ENCODE peak calls at places on chromosomes 4 and X, in eight cellular contexts. One of them, this sample, is unnamed.

GRCh38 chr4:52015366-52015765 is 4.8 kb downstream of the LRRC66 start:
- DNase-seq in activated CD4-positive, CD25-positive, alpha-beta regulatory T cell treated with anti-CD3 and anti-CD28 coated beads, Interleukin-2, amount 50 U/mL, for 72 hours: no peak
- DNase-seq in GM23338: peak; percentile 55
- DNase-seq in RCC 7860: no peak
- DNase-seq in MCF 10A: peak; percentile 6
- DNase-seq in G401: no peak
- DNase-seq in activated T-helper 1 cell treated with anti-CD3 and anti-CD28 coated beads, Interleukin-12 subunit alpha, Interleukin-12 subunit beta, Interleukin-2, Interleukin-4 antibody, amounts not matched to agents 30 ng/mL and 10 ng/mL and 1 ng/mL, durations not matched to agents 14 hours and 24 hours and 36 hours: no peak
- DNase-seq in RPMI7951: no peak
- DNase-seq in this sample: peak; percentile 30

GRCh38 chr4:1192091-1192492 is 19.7 kb upstream of the SPON2 start:
- DNase-seq in G401: peak; percentile 98
- DNase-seq in activated T-helper 1 cell treated with anti-CD3 and anti-CD28 coated beads, Interleukin-12 subunit alpha, Interleukin-12 subunit beta, Interleukin-2, Interleukin-4 antibody, amounts not matched to agents 30 ng/mL and 10 ng/mL and 1 ng/mL, durations not matched to agents 14 hours and 24 hours and 36 hours: no peak
- DNase-seq in RPMI7951: peak; percentile 92
- DNase-seq in GM23338: no peak
- DNase-seq in activated CD4-positive, CD25-positive, alpha-beta regulatory T cell treated with anti-CD3 and anti-CD28 coated beads, Interleukin-2, amount 50 U/mL, for 72 hours: no peak
- DNase-seq in MCF 10A: peak; percentile 94
- DNase-seq in RCC 7860: peak; percentile 90
- DNase-seq in this sample: peak; percentile 89

GRCh38 chr4:38430841-38431240 is 233.2 kb upstream of the KLF3 start:
- DNase-seq in activated CD4-positive, CD25-positive, alpha-beta regulatory T cell treated with anti-CD3 and anti-CD28 coated beads, Interleukin-2, amount 50 U/mL, for 72 hours: no peak
- DNase-seq in activated T-helper 1 cell treated with anti-CD3 and anti-CD28 coated beads, Interleukin-12 subunit alpha, Interleukin-12 subunit beta, Interleukin-2, Interleukin-4 antibody, amounts not matched to agents 30 ng/mL and 10 ng/mL and 1 ng/mL, durations not matched to agents 14 hours and 24 hours and 36 hours: no peak
- DNase-seq in G401: no peak
- DNase-seq in RPMI7951: no peak
- DNase-seq in RCC 7860: no peak
- DNase-seq in MCF 10A: no peak
- DNase-seq in GM23338: no peak
- DNase-seq in this sample: no peak

GRCh38 chr4:128718793-128719192 is 90.7 kb upstream of the JADE1 start:
- DNase-seq in activated T-helper 1 cell treated with anti-CD3 and anti-CD28 coated beads, Interleukin-12 subunit alpha, Interleukin-12 subunit beta, Interleukin-2, Interleukin-4 antibody, amounts not matched to agents 30 ng/mL and 10 ng/mL and 1 ng/mL, durations not matched to agents 14 hours and 24 hours and 36 hours: no peak
- DNase-seq in GM23338: no peak
- DNase-seq in activated CD4-positive, CD25-positive, alpha-beta regulatory T cell treated with anti-CD3 and anti-CD28 coated beads, Interleukin-2, amount 50 U/mL, for 72 hours: no peak
- DNase-seq in MCF 10A: no peak
- DNase-seq in RPMI7951: peak; percentile 26
- DNase-seq in RCC 7860: no peak
- DNase-seq in G401: no peak
- DNase-seq in this sample: no peak

GRCh38 chrX:102858826-102859627 is 78.0 kb upstream of the RAB40AL start:
- DNase-seq in RCC 7860: no peak
- DNase-seq in RPMI7951: peak; percentile 54
- DNase-seq in activated T-helper 1 cell treated with anti-CD3 and anti-CD28 coated beads, Interleukin-12 subunit alpha, Interleukin-12 subunit beta, Interleukin-2, Interleukin-4 antibody, amounts not matched to agents 30 ng/mL and 10 ng/mL and 1 ng/mL, durations not matched to agents 14 hours and 24 hours and 36 hours: no peak
- DNase-seq in activated CD4-positive, CD25-positive, alpha-beta regulatory T cell treated with anti-CD3 and anti-CD28 coated beads, Interleukin-2, amount 50 U/mL, for 72 hours: no peak
- DNase-seq in MCF 10A: no peak
- DNase-seq in GM23338: peak; percentile 28
- DNase-seq in G401: no peak
- DNase-seq in this sample: no peak

GRCh38 chr4:48017108-48017527 is 546 bp downstream of the NIPAL1 start:
- DNase-seq in RPMI7951: peak; percentile 77
- DNase-seq in activated CD4-positive, CD25-positive, alpha-beta regulatory T cell treated with anti-CD3 and anti-CD28 coated beads, Interleukin-2, amount 50 U/mL, for 72 hours: peak; percentile 36
- DNase-seq in MCF 10A: peak; percentile 83
- DNase-seq in GM23338: peak; percentile 73
- DNase-seq in G401: peak; percentile 29
- DNase-seq in activated T-helper 1 cell treated with anti-CD3 and anti-CD28 coated beads, Interleukin-12 subunit alpha, Interleukin-12 subunit beta, Interleukin-2, Interleukin-4 antibody, amounts not matched to agents 30 ng/mL and 10 ng/mL and 1 ng/mL, durations not matched to agents 14 hours and 24 hours and 36 hours: no peak
- DNase-seq in RCC 7860: peak; percentile 33
- DNase-seq in this sample: peak; percentile 90

GRCh38 chr4:112766422-112766821 is 129.5 kb downstream of the LARP7 start:
- DNase-seq in MCF 10A: peak; percentile 36
- DNase-seq in RCC 7860: no peak
- DNase-seq in G401: peak; percentile 22
- DNase-seq in RPMI7951: peak; percentile 17
- DNase-seq in GM23338: peak; percentile 77
- DNase-seq in activated T-helper 1 cell treated with anti-CD3 and anti-CD28 coated beads, Interleukin-12 subunit alpha, Interleukin-12 subunit beta, Interleukin-2, Interleukin-4 antibody, amounts not matched to agents 30 ng/mL and 10 ng/mL and 1 ng/mL, durations not matched to agents 14 hours and 24 hours and 36 hours: no peak
- DNase-seq in activated CD4-positive, CD25-positive, alpha-beta regulatory T cell treated with anti-CD3 and anti-CD28 coated beads, Interleukin-2, amount 50 U/mL, for 72 hours: no peak
- DNase-seq in this sample: peak; percentile 51

GRCh38 chr4:152997771-152998487 is 61.8 kb downstream of the FHDC1 start:
- DNase-seq in activated T-helper 1 cell treated with anti-CD3 and anti-CD28 coated beads, Interleukin-12 subunit alpha, Interleukin-12 subunit beta, Interleukin-2, Interleukin-4 antibody, amounts not matched to agents 30 ng/mL and 10 ng/mL and 1 ng/mL, durations not matched to agents 14 hours and 24 hours and 36 hours: no peak
- DNase-seq in RCC 7860: peak; percentile 51
- DNase-seq in GM23338: no peak
- DNase-seq in G401: no peak
- DNase-seq in RPMI7951: no peak
- DNase-seq in MCF 10A: peak; percentile 94
- DNase-seq in activated CD4-positive, CD25-positive, alpha-beta regulatory T cell treated with anti-CD3 and anti-CD28 coated beads, Interleukin-2, amount 50 U/mL, for 72 hours: no peak
- DNase-seq in this sample: no peak

GRCh38 chr4:87117051-87117729 is 103.2 kb downstream of the KLHL8 start:
- DNase-seq in G401: no peak
- DNase-seq in RPMI7951: no peak
- DNase-seq in GM23338: peak; percentile 43
- DNase-seq in activated T-helper 1 cell treated with anti-CD3 and anti-CD28 coated beads, Interleukin-12 subunit alpha, Interleukin-12 subunit beta, Interleukin-2, Interleukin-4 antibody, amounts not matched to agents 30 ng/mL and 10 ng/mL and 1 ng/mL, durations not matched to agents 14 hours and 24 hours and 36 hours: no peak
- DNase-seq in MCF 10A: no peak
- DNase-seq in RCC 7860: peak; percentile 97
- DNase-seq in activated CD4-positive, CD25-positive, alpha-beta regulatory T cell treated with anti-CD3 and anti-CD28 coated beads, Interleukin-2, amount 50 U/mL, for 72 hours: no peak
- DNase-seq in this sample: no peak

GRCh38 chr4:101349346-101350064 is 2.2 kb upstream of the PPP3CA start:
- DNase-seq in G401: peak; percentile 94
- DNase-seq in MCF 10A: peak; percentile 76
- DNase-seq in GM23338: no peak
- DNase-seq in activated T-helper 1 cell treated with anti-CD3 and anti-CD28 coated beads, Interleukin-12 subunit alpha, Interleukin-12 subunit beta, Interleukin-2, Interleukin-4 antibody, amounts not matched to agents 30 ng/mL and 10 ng/mL and 1 ng/mL, durations not matched to agents 14 hours and 24 hours and 36 hours: no peak
- DNase-seq in activated CD4-positive, CD25-positive, alpha-beta regulatory T cell treated with anti-CD3 and anti-CD28 coated beads, Interleukin-2, amount 50 U/mL, for 72 hours: no peak
- DNase-seq in RCC 7860: no peak
- DNase-seq in RPMI7951: peak; percentile 67
- DNase-seq in this sample: no peak

GRCh38 chr4:158769175-158769831 is 477 bp downstream of the FNIP2 start:
- DNase-seq in GM23338: peak; percentile 54
- DNase-seq in activated CD4-positive, CD25-positive, alpha-beta regulatory T cell treated with anti-CD3 and anti-CD28 coated beads, Interleukin-2, amount 50 U/mL, for 72 hours: peak; percentile 59
- DNase-seq in RCC 7860: no peak
- DNase-seq in G401: peak; percentile 54
- DNase-seq in MCF 10A: peak; percentile 26
- DNase-seq in activated T-helper 1 cell treated with anti-CD3 and anti-CD28 coated beads, Interleukin-12 subunit alpha, Interleukin-12 subunit beta, Interleukin-2, Interleukin-4 antibody, amounts not matched to agents 30 ng/mL and 10 ng/mL and 1 ng/mL, durations not matched to agents 14 hours and 24 hours and 36 hours: peak; percentile 41
- DNase-seq in RPMI7951: peak; percentile 20
- DNase-seq in this sample: peak; percentile 67

GRCh38 chr4:88017516-88018302 is 10.3 kb downstream of the PKD2 start:
- DNase-seq in G401: peak; percentile 12
- DNase-seq in activated CD4-positive, CD25-positive, alpha-beta regulatory T cell treated with anti-CD3 and anti-CD28 coated beads, Interleukin-2, amount 50 U/mL, for 72 hours: no peak
- DNase-seq in MCF 10A: peak; percentile 81
- DNase-seq in RCC 7860: peak; percentile 88
- DNase-seq in GM23338: no peak
- DNase-seq in RPMI7951: peak; percentile 86
- DNase-seq in activated T-helper 1 cell treated with anti-CD3 and anti-CD28 coated beads, Interleukin-12 subunit alpha, Interleukin-12 subunit beta, Interleukin-2, Interleukin-4 antibody, amounts not matched to agents 30 ng/mL and 10 ng/mL and 1 ng/mL, durations not matched to agents 14 hours and 24 hours and 36 hours: no peak
- DNase-seq in this sample: peak; percentile 82

GRCh38 chr4:186715077-186715476 is 8.6 kb downstream of the FAT1 start:
- DNase-seq in G401: no peak
- DNase-seq in activated T-helper 1 cell treated with anti-CD3 and anti-CD28 coated beads, Interleukin-12 subunit alpha, Interleukin-12 subunit beta, Interleukin-2, Interleukin-4 antibody, amounts not matched to agents 30 ng/mL and 10 ng/mL and 1 ng/mL, durations not matched to agents 14 hours and 24 hours and 36 hours: no peak
- DNase-seq in MCF 10A: no peak
- DNase-seq in activated CD4-positive, CD25-positive, alpha-beta regulatory T cell treated with anti-CD3 and anti-CD28 coated beads, Interleukin-2, amount 50 U/mL, for 72 hours: no peak
- DNase-seq in GM23338: no peak
- DNase-seq in RPMI7951: no peak
- DNase-seq in RCC 7860: no peak
- DNase-seq in this sample: no peak

GRCh38 chr4:146142768-146143167 is 32.8 kb upstream of the LSM6 start:
- DNase-seq in activated CD4-positive, CD25-positive, alpha-beta regulatory T cell treated with anti-CD3 and anti-CD28 coated beads, Interleukin-2, amount 50 U/mL, for 72 hours: no peak
- DNase-seq in RCC 7860: no peak
- DNase-seq in activated T-helper 1 cell treated with anti-CD3 and anti-CD28 coated beads, Interleukin-12 subunit alpha, Interleukin-12 subunit beta, Interleukin-2, Interleukin-4 antibody, amounts not matched to agents 30 ng/mL and 10 ng/mL and 1 ng/mL, durations not matched to agents 14 hours and 24 hours and 36 hours: no peak
- DNase-seq in RPMI7951: no peak
- DNase-seq in G401: no peak
- DNase-seq in GM23338: no peak
- DNase-seq in MCF 10A: peak; percentile 68
- DNase-seq in this sample: no peak

GRCh38 chr4:74738756-74739155 is 55.6 kb downstream of the BTC start:
- DNase-seq in GM23338: no peak
- DNase-seq in RPMI7951: peak; percentile 3
- DNase-seq in RCC 7860: no peak
- DNase-seq in activated T-helper 1 cell treated with anti-CD3 and anti-CD28 coated beads, Interleukin-12 subunit alpha, Interleukin-12 subunit beta, Interleukin-2, Interleukin-4 antibody, amounts not matched to agents 30 ng/mL and 10 ng/mL and 1 ng/mL, durations not matched to agents 14 hours and 24 hours and 36 hours: no peak
- DNase-seq in MCF 10A: peak; percentile 85
- DNase-seq in G401: no peak
- DNase-seq in activated CD4-positive, CD25-positive, alpha-beta regulatory T cell treated with anti-CD3 and anti-CD28 coated beads, Interleukin-2, amount 50 U/mL, for 72 hours: no peak
- DNase-seq in this sample: no peak

GRCh38 chr4:139144911-139145551 is 32.0 kb downstream of the ELF2 start:
- DNase-seq in G401: no peak
- DNase-seq in activated CD4-positive, CD25-positive, alpha-beta regulatory T cell treated with anti-CD3 and anti-CD28 coated beads, Interleukin-2, amount 50 U/mL, for 72 hours: no peak
- DNase-seq in RPMI7951: no peak
- DNase-seq in RCC 7860: no peak
- DNase-seq in MCF 10A: peak; percentile 62
- DNase-seq in GM23338: peak; percentile 53
- DNase-seq in activated T-helper 1 cell treated with anti-CD3 and anti-CD28 coated beads, Interleukin-12 subunit alpha, Interleukin-12 subunit beta, Interleukin-2, Interleukin-4 antibody, amounts not matched to agents 30 ng/mL and 10 ng/mL and 1 ng/mL, durations not matched to agents 14 hours and 24 hours and 36 hours: no peak
- DNase-seq in this sample: no peak

GRCh38 chr4:10089346-10089745 is 27.3 kb downstream of the WDR1 start:
- DNase-seq in RCC 7860: peak; percentile 50
- DNase-seq in GM23338: peak; percentile 64
- DNase-seq in RPMI7951: no peak
- DNase-seq in activated CD4-positive, CD25-positive, alpha-beta regulatory T cell treated with anti-CD3 and anti-CD28 coated beads, Interleukin-2, amount 50 U/mL, for 72 hours: no peak
- DNase-seq in MCF 10A: peak; percentile 38
- DNase-seq in activated T-helper 1 cell treated with anti-CD3 and anti-CD28 coated beads, Interleukin-12 subunit alpha, Interleukin-12 subunit beta, Interleukin-2, Interleukin-4 antibody, amounts not matched to agents 30 ng/mL and 10 ng/mL and 1 ng/mL, durations not matched to agents 14 hours and 24 hours and 36 hours: no peak
- DNase-seq in G401: no peak
- DNase-seq in this sample: no peak